ENCODE peak calls at places on chromosomes 11 and 22, in five cellular contexts. M is CD8-positive, alpha-beta T cell; S is adrenal gland; H is astrocyte; N is WERI-Rb-1. L is an unnamed sample.

GRCh38 chr11:84886344-84886743 is 740.8 kb downstream of the DLG2 start:
- DNase-seq in N (no peak), M (no peak), S (no peak), H (peak; percentile 77), L (no peak)

GRCh38 chr11:131428853-131429252 is 58.4 kb downstream of the NTM start:
- DNase-seq in N (no peak), S (no peak), H (no peak), M (no peak), L (no peak)

GRCh38 chr22:45645526-45646414 is 25.9 kb upstream of the ATXN10 start:
- DNase-seq in S (peak; percentile 78), M (peak; percentile 73), N (peak; percentile 67), H (no peak), L (peak; percentile 62)

GRCh38 chr11:67301951-67302516 is 1.3 kb upstream of the SSH3 start:
- DNase-seq in H (no peak), M (no peak), S (peak; percentile 27), N (peak; percentile 87), L (peak; percentile 77)

GRCh38 chr11:43984519-43985385 is 42.3 kb downstream of the C11orf96 start:
- DNase-seq in S (peak; percentile 75), N (no peak), H (no peak), M (no peak), L (peak; percentile 46)

GRCh38 chr11:68051191-68052136 is 12.6 kb downstream of the TCIRG1 start:
- DNase-seq in N (no peak), S (peak; percentile 32), M (no peak), H (no peak), L (no peak)

GRCh38 chr11:89612111-89612510 is 98.0 kb upstream of the TRIM77 start:
- DNase-seq in M (no peak), N (no peak), H (no peak), S (no peak), L (no peak)

GRCh38 chr11:36123353-36124220 is 165.6 kb downstream of the COMMD9 start:
- DNase-seq in S (no peak), M (no peak), N (no peak), H (peak; percentile 4), L (peak; percentile 11)

GRCh38 chr11:77083553-77084245 is 16.9 kb downstream of the CAPN5 start:
- DNase-seq in N (no peak), M (no peak), H (no peak), S (no peak), L (no peak)

GRCh38 chr11:102476812-102477211 is 24.2 kb upstream of the TMEM123 start:
- DNase-seq in M (no peak), H (no peak), S (no peak), N (no peak), L (peak; percentile 91)

DNA sequence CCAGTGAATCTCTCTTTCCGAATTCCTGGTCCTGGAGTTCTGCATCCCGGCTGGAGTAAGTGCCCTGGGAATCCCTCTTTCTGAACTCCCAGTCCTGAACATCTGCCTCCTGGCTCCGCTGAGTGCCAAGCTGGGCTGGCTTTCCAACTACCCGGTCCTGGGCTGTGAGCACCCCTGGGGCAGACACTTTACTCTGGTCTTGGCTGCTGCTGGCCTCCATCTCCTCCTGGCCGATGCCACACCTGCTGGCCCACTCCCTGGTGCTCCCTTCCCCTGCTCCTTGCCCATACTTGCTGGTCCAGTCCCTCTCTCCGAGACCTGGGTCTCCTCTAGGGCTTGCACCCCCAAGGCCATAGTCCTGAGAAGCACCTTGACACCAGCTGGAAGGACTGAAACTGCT is 14.7 kb downstream of the TNKS1BP1 start:
- DNase-seq in H (no peak), N (no peak), M (no peak), S (no peak), L (no peak)
- H3K4me3 ChIP-seq in H (no peak overlapping the region), N (no peak overlapping the region), M (no peak overlapping the region), S (no peak overlapping the region), L (no peak overlapping the region)

GRCh38 chr11:69138265-69138664 is 17.5 kb upstream of the SMIM38 start:
- DNase-seq in S (no peak), M (no peak), N (no peak), H (peak; percentile 89), L (no peak)

GRCh38 chr11:69137148-69137844 is 18.4 kb upstream of the SMIM38 start:
- DNase-seq in H (no peak), N (no peak), S (no peak), M (no peak), L (peak; percentile 33)

GRCh38 chr11:69134957-69135356 is 20.8 kb upstream of the SMIM38 start:
- DNase-seq in S (no peak), H (no peak), M (no peak), N (no peak), L (peak; percentile 23)

GRCh38 chr11:69135420-69136363 is 20.0 kb upstream of the SMIM38 start:
- DNase-seq in S (no peak), M (no peak), N (no peak), H (no peak), L (no peak)

GRCh38 chr11:69136471-69136870 is 19.3 kb upstream of the SMIM38 start:
- DNase-seq in N (no peak), S (no peak), H (no peak), M (no peak), L (no peak)
- H3K27me3 ChIP-seq in N (no peaks in the 10 kb centered on the region), S (peaks cover 7% of the 10 kb centered on the region), H (no peaks in the 10 kb centered on the region), M (no peaks in the 10 kb centered on the region), L (no peaks in the 10 kb centered on the region)

GRCh38 chr11:86948733-86949132 is 6.5 kb downstream of the FZD4 start:
- DNase-seq in N (no peak), H (no peak), M (no peak), S (no peak), L (no peak)
- H3K4me3 ChIP-seq in N (no peak overlapping the region), H (no peak overlapping the region), M (no peak overlapping the region), S (no peak overlapping the region), L (no peak overlapping the region)

GRCh38 chr11:75668508-75669297 is at the start of gene MAP6:
- DNase-seq in H (no peak), N (peak; percentile 72), M (no peak), S (peak; percentile 29), L (peak; percentile 24)

GRCh38 chr11:75665126-75665525 is 3.7 kb downstream of the MAP6 start:
- DNase-seq in H (no peak), S (no peak), M (no peak), N (no peak), L (no peak)

GRCh38 chr11:75664366-75664765 is 4.5 kb downstream of the MAP6 start:
- DNase-seq in H (no peak), M (no peak), S (no peak), N (no peak), L (no peak)

GRCh38 chr11:75667831-75668507 is 869 bp downstream of the MAP6 start:
- DNase-seq in N (peak; percentile 74), M (no peak), S (peak; percentile 73), H (peak; percentile 15), L (no peak)

DNA sequence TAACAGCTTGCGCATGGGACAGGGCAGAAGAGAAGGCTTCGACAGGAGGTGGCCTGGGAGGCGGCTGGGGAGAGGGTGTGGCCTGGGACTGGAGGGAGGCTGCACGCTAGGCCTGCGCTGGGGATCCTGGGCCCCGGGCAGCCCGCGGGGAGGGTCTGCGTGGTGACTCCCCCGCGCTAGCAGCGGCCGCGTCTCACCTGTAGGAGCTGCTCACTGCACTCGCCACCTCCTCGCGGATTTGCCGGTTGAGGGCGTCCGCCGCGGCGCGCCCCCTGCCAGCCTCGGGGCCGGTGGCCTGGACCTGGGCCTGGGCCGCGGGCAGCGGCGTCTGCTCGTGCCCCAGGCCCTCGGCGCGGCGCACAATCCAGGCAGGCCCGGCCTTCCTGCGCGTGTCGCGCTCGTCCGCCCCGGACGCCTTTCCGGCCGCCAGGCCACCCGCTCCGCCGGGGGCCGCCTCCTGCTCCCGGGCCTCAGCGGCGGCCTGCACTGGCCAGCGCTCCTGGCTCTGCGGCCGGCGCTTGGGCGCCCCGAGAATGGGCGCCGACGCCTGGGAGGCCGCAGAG is 1.5 kb downstream of the MAP6 start:
- DNase-seq in N (peak; percentile 80), H (no peak), M (no peak), S (peak; percentile 56), L (no peak)
- H3K27me3 ChIP-seq in N (peaks cover 7% of the 10 kb centered on the region), H (peaks cover 55% of the 10 kb centered on the region), M (peaks cover 15% of the 10 kb centered on the region), S (no peaks in the 10 kb centered on the region), L (peaks cover 10% of the 10 kb centered on the region)

DNA sequence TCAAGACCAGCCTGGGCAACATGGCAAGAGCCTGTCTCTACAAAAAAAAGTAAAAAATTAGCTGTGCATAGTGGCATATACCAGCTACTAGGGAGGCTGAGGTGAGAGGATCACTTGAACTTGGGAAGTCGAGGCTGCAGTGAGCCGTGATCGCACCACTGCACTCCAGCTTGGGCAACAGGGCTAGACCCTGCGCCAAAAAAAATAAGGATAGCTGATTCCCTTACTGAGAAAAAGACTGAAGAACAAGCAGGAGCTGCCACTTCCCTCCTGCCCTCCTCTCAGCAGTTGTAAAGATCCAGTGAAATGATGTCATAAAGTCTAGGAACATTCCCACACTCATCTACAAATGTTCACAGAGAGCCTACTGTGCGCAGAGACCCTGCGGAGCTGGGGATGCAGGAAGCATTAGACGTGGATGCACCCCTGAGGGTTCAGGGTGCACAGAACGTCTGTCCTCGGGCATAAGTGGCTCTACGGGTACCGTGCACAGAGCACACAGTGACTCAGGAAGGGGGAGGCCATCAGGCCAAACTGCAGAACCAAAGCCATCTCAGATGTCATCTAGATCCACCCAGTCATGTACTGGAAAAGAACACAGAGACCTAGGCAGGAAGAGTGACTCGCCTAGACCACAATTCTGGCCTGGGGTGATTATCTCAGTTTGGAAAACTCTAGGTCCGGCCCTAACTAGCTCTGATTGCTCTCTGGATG is 11.7 kb downstream of the SEC14L2 start:
- DNase-seq in M (no peak), S (no peak), H (peak; percentile 63), N (no peak), L (no peak)
- H3K4me3 ChIP-seq in M (no peak overlapping the region), S (no peak overlapping the region), H (no peak overlapping the region), N (no peak overlapping the region), L (no peak overlapping the region)

GRCh38 chr11:94511932-94512781 is at the start of gene C11orf97:
- DNase-seq in N (peak; percentile 64), H (no peak), M (peak; percentile 31), S (peak; percentile 60), L (peak; percentile 44)
- H3K27me3 ChIP-seq in N (no peaks in the 10 kb centered on the region), H (peaks cover 10% of the 10 kb centered on the region), M (no peaks in the 10 kb centered on the region), S (no peaks in the 10 kb centered on the region), L (no peaks in the 10 kb centered on the region)

GRCh38 chr22:28128827-28129226 is 209.8 kb upstream of the PITPNB start:
- DNase-seq in N (no peak), M (no peak), S (no peak), H (no peak), L (no peak)

GRCh38 chr22:28123989-28124766 is 205.1 kb upstream of the PITPNB start:
- DNase-seq in S (no peak), N (no peak), M (no peak), H (no peak), L (no peak)

GRCh38 chr22:28132466-28132865 is 213.4 kb upstream of the PITPNB start:
- DNase-seq in S (no peak), N (no peak), H (no peak), M (no peak), L (no peak)

GRCh38 chr22:28129319-28129962 is 210.4 kb upstream of the PITPNB start:
- DNase-seq in M (no peak), S (no peak), H (no peak), N (no peak), L (no peak)
- H3K4me3 ChIP-seq in M (no peak overlapping the region), S (no peak overlapping the region), H (no peak overlapping the region), N (no peak overlapping the region), L (no peak overlapping the region)